ENCODE peak calls at places on chromosomes 6 and 20, in seven cellular contexts. J is RWPE1; I is AG04450; E is stomach; M is epithelial cell of prostate; N is CD4-positive, alpha-beta T cell; V is osteoblast. R is an unnamed sample.

GRCh38 chr6:167767715-167768107 is 59.0 kb upstream of the AFDN start:
- DNase-seq in J (no peak), I (no peak), E (no peak), M (no peak), V (peak; percentile 25), N (no peak), R (no peak)

GRCh38 chr20:62198931-62199330 is 16.1 kb downstream of the MTG2 start:
- DNase-seq in V (peak; percentile 74), M (no peak), I (no peak), N (no peak), J (no peak), E (no peak), R (no peak)

GRCh38 chr6:47407295-47408281 is 70.0 kb upstream of the CD2AP start:
- DNase-seq in J (no peak), I (no peak), M (no peak), V (peak; percentile 82), E (no peak), N (no peak), R (no peak)

GRCh38 chr6:56259682-56260081 is 12.3 kb upstream of the COL21A1 start:
- DNase-seq in J (peak; percentile 25), I (no peak), M (no peak), V (peak; percentile 48), N (no peak), E (no peak), R (no peak)

GRCh38 chr20:44422083-44422482 is 53.6 kb upstream of the TTPAL start:
- DNase-seq in M (peak; percentile 81), V (peak; percentile 87), J (peak; percentile 83), I (no peak), E (no peak), N (no peak), R (no peak)

GRCh38 chr6:79818471-79818870 is 128.9 kb downstream of the ELOVL4 start:
- DNase-seq in N (no peak), M (no peak), E (no peak), J (no peak), V (no peak), I (no peak), R (no peak)

GRCh38 chr6:160112628-160113294 is 8.9 kb upstream of the SLC22A1 start:
- DNase-seq in N (no peak), E (no peak), V (peak; percentile 42), J (no peak), I (no peak), M (no peak), R (no peak)

GRCh38 chr20:47854687-47855212 is 69.5 kb upstream of the SULF2 start:
- DNase-seq in I (peak; percentile 7), V (peak; percentile 92), N (no peak), M (no peak), E (no peak), J (peak; percentile 76), R (no peak)

GRCh38 chr20:56195946-56196345 is 52.6 kb upstream of the MC3R start:
- DNase-seq in M (peak; percentile 55), I (no peak), J (peak; percentile 29), N (no peak), E (no peak), V (no peak), R (no peak)

GRCh38 chr6:71043902-71044301 is 87.0 kb upstream of the B3GAT2 start:
- DNase-seq in I (no peak), J (no peak), E (no peak), N (no peak), M (no peak), V (no peak), R (no peak)

GRCh38 chr20:33062105-33062629 is 8.5 kb downstream of the BPIFB3 start:
- DNase-seq in N (no peak), E (no peak), M (no peak), V (peak; percentile 47), I (no peak), J (no peak), R (no peak)

GRCh38 chr6:41040101-41040910 is 1.3 kb upstream of the UNC5CL start:
- DNase-seq in V (peak; percentile 73), M (no peak), I (no peak), E (peak; percentile 37), J (peak; percentile 38), N (no peak), R (no peak)

GRCh38 chr6:149166747-149167146 is 150.8 kb upstream of the TAB2 start:
- DNase-seq in M (no peak), I (no peak), E (no peak), N (no peak), J (no peak), V (no peak), R (no peak)

GRCh38 chr20:61525781-61526431 is 273.8 kb downstream of the CDH4 start:
- DNase-seq in V (no peak), I (peak; percentile 30), J (no peak), N (no peak), E (no peak), M (no peak), R (no peak)

GRCh38 chr6:106574729-106575458 is 54.4 kb downstream of the RTN4IP1 start:
- DNase-seq in N (no peak), E (no peak), V (peak; percentile 93), I (no peak), J (no peak), M (no peak), R (no peak)

GRCh38 chr20:20611165-20611564 is 101.3 kb downstream of the RALGAPA2 start:
- DNase-seq in N (no peak), V (no peak), I (no peak), M (no peak), E (no peak), J (no peak), R (no peak)

GRCh38 chr6:131136021-131136847 is 967 bp downstream of the AKAP7 start:
- DNase-seq in V (peak; percentile 94), M (no peak), I (no peak), E (no peak), N (no peak), J (peak; percentile 1), R (peak; percentile 23)

GRCh38 chr20:59508729-59509128 is 95.6 kb upstream of the PHACTR3 start:
- DNase-seq in V (no peak), N (no peak), I (no peak), M (no peak), E (no peak), J (no peak), R (no peak)

GRCh38 chr6:158854214-158855101 is 35.3 kb upstream of the EZR start:
- DNase-seq in J (no peak), E (no peak), I (no peak), M (no peak), V (peak; percentile 81), N (no peak), R (no peak)

GRCh38 chr20:50649587-50649986 is 41.8 kb downstream of the RIPOR3 start:
- DNase-seq in N (no peak), I (no peak), E (no peak), J (no peak), M (no peak), V (no peak), R (no peak)
- H3K27ac ChIP-seq in N (no peak overlapping the region), I (peak overlapping the region; percentile 31), E (peak overlapping the region; percentile 34), J (no peak overlapping the region), M (no peak overlapping the region), V (no peak overlapping the region), R (no peak overlapping the region)

GRCh38 chr20:36465109-36466080 is 75.9 kb upstream of the MYL9 start:
- DNase-seq in I (peak; percentile 29), N (peak; percentile 26), J (peak; percentile 88), V (peak; percentile 98), M (peak; percentile 34), E (peak; percentile 35), R (no peak)

GRCh38 chr20:36463212-36464061 is 77.9 kb upstream of the MYL9 start:
- DNase-seq in N (no peak), J (no peak), M (no peak), E (no peak), V (no peak), I (no peak), R (no peak)

GRCh38 chr20:36461600-36462439 is 79.5 kb upstream of the MYL9 start:
- DNase-seq in I (no peak), E (peak; percentile 43), N (no peak), M (no peak), J (peak; percentile 55), V (no peak), R (no peak)

GRCh38 chr20:36460648-36461599 is 80.4 kb upstream of the MYL9 start:
- DNase-seq in V (peak; percentile 100), I (peak; percentile 71), M (no peak), J (peak; percentile 99), E (peak; percentile 96), N (peak; percentile 81), R (peak; percentile 89)

DNA sequence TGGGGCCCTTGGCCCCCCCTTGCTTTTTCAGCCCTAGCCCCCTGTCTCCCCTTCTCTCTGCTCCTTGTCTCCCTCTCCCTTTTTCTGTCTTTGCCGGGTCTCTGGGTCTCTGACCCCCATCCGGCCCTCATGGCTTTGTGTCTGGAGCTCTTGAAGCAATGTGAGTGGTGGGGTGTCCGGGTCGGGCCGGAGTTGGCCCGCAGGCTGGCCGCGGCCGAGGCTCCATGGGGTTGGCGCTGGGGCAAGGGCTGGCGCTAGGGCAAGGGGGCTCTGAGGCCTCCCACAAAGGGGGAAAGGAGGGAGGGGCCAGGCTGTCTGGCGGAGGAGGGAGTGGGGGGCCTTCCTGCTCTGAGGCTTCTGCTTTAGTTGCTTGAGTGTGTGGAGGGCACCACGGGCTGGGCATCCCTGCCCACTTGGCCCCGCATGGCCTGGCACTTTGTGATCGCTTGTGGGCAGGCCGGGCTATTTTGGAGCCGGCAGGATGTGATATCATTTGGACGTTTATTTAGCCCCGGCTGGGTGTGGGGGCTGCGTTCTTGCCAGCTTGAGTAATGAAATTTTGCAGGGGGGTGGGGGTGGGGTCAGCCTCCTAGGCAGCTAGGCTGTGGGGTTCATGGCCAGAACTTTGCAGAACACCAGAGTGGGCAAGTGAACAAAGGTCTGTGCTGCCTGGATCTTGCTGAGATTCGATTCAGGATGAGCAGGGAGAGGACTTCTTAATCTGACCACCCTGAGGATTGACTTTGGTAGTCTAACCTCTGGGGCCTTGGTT is 78.7 kb upstream of the MYL9 start:
- DNase-seq in J (peak; percentile 51), I (no peak), V (peak; percentile 80), N (no peak), E (peak; percentile 36), M (no peak), R (peak; percentile 20)
- H3K27ac ChIP-seq in J (peak overlapping the region; percentile 91), I (peak overlapping the region; percentile 87), V (peak overlapping the region; percentile 89), N (peak overlapping the region; percentile 75), E (peak overlapping the region; percentile 95), M (peak overlapping the region; percentile 88), R (peak overlapping the region; percentile 89)

GRCh38 chr20:645318-646106 is 7.5 kb downstream of the SRXN1 start:
- DNase-seq in I (peak; percentile 23), M (no peak), J (peak; percentile 75), N (peak; percentile 52), E (peak; percentile 71), V (peak; percentile 96), R (no peak)

GRCh38 chr20:644692-645317 is 8.2 kb downstream of the SRXN1 start:
- DNase-seq in M (no peak), I (no peak), J (no peak), N (no peak), V (no peak), E (no peak), R (no peak)

GRCh38 chr20:647479-648019 is 5.5 kb downstream of the SRXN1 start:
- DNase-seq in V (no peak), I (no peak), E (no peak), M (no peak), J (no peak), N (no peak), R (no peak)

GRCh38 chr20:646107-646867 is 6.7 kb downstream of the SRXN1 start:
- DNase-seq in E (no peak), V (no peak), M (no peak), J (no peak), N (no peak), I (no peak), R (no peak)

GRCh38 chr20:646868-647233 is 6.1 kb downstream of the SRXN1 start:
- DNase-seq in V (no peak), E (no peak), N (no peak), J (no peak), I (no peak), M (no peak), R (no peak)
- H3K27ac ChIP-seq in V (no peak overlapping the region), E (no peak overlapping the region), N (no peak overlapping the region), J (no peak overlapping the region), I (no peak overlapping the region), M (no peak overlapping the region), R (no peak overlapping the region)

GRCh38 chr6:152184573-152185157 is 377.2 kb downstream of the ESR1 start:
- DNase-seq in N (no peak), J (no peak), M (no peak), I (no peak), E (no peak), V (no peak), R (no peak)
- H3K27ac ChIP-seq in N (peak overlapping the region; percentile 90), J (no peak overlapping the region), M (no peak overlapping the region), I (no peak overlapping the region), E (peak overlapping the region; percentile 27), V (no peak overlapping the region), R (no peak overlapping the region)

R was measured in caudate nucleus.